ENCODE peak calls at places on chromosome 21, in ten cellular contexts. J is psoas muscle, T is cardiac fibroblast, C is fibroblast of villous mesenchyme, B is heart right ventricle, H is HFF-Myc, M is body of pancreas, L is transverse colon, Y is MM.1S, I is AG10803. S is an unnamed sample.

GRCh38 chr21:20728691-20729090 is 269.5 kb upstream of the NCAM2 start:
- DNase-seq in H (no peak), L (peak; percentile 72), I (no peak), Y (no peak), T (no peak), M (no peak), B (no peak), C (no peak), J (no peak), S (no peak)

GRCh38 chr21:28342229-28342810 is 650.4 kb downstream of the LTN1 start:
- DNase-seq in I (peak; percentile 69), M (no peak), L (no peak), T (peak; percentile 25), C (peak; percentile 54), H (no peak), J (no peak), Y (no peak), B (no peak), S (no peak)

GRCh38 chr21:26800001-26800400 is 45.2 kb downstream of the ADAMTS1 start:
- DNase-seq in J (no peak), L (no peak), T (no peak), C (peak; percentile 77), M (no peak), Y (no peak), B (no peak), I (no peak), H (no peak), S (no peak)

GRCh38 chr21:21807598-21807903 is 809.3 kb downstream of the NCAM2 start:
- DNase-seq in T (peak; percentile 8), L (no peak), M (no peak), J (no peak), Y (no peak), H (no peak), I (no peak), B (no peak), C (no peak), S (no peak)

GRCh38 chr21:39913651-39914145 is 46.5 kb downstream of the PCP4 start:
- DNase-seq in Y (no peak), J (no peak), C (no peak), M (no peak), I (no peak), B (peak; percentile 8), H (no peak), T (no peak), L (no peak), S (no peak)

GRCh38 chr21:29376556-29376955 is 77.8 kb downstream of the BACH1 start:
- DNase-seq in L (peak; percentile 42), M (peak; percentile 71), H (peak; percentile 6), B (peak; percentile 9), J (peak; percentile 36), C (no peak), T (peak; percentile 59), Y (peak; percentile 35), I (peak; percentile 13), S (no peak)

GRCh38 chr21:26916799-26917198 is 50.1 kb downstream of the ADAMTS5 start:
- DNase-seq in B (no peak), L (no peak), Y (no peak), I (no peak), C (no peak), J (no peak), H (no peak), T (no peak), M (no peak), S (no peak)

GRCh38 chr21:19541612-19542011 is 1138.0 kb upstream of the TMPRSS15 start:
- DNase-seq in C (no peak), B (no peak), J (no peak), H (no peak), I (no peak), T (no peak), Y (no peak), L (no peak), M (peak; percentile 32), S (no peak)

GRCh38 chr21:18369115-18369514 is 34.5 kb downstream of the TMPRSS15 start:
- DNase-seq in B (no peak), J (no peak), T (no peak), Y (peak; percentile 80), H (no peak), C (no peak), L (no peak), M (no peak), I (no peak), S (no peak)

GRCh38 chr21:38869946-38870345 is 64.2 kb downstream of the ETS2 start:
- DNase-seq in M (no peak), L (no peak), C (peak; percentile 31), I (no peak), B (no peak), T (peak; percentile 41), H (no peak), Y (no peak), J (no peak), S (no peak)

GRCh38 chr21:21268061-21268471 is 269.9 kb downstream of the NCAM2 start:
- DNase-seq in C (no peak), M (no peak), J (no peak), T (no peak), H (no peak), I (no peak), B (no peak), L (no peak), Y (no peak), S (no peak)

GRCh38 chr21:33059319-33059894 is 10.5 kb upstream of the OLIG1 start:
- DNase-seq in C (no peak), M (no peak), Y (peak; percentile 98), L (no peak), B (no peak), T (no peak), I (no peak), H (no peak), J (no peak), S (no peak)

GRCh38 chr21:23664193-23664694 is 1943.0 kb downstream of the MRPL39 start:
- DNase-seq in B (no peak), J (no peak), I (no peak), Y (peak; percentile 52), C (no peak), L (no peak), H (no peak), T (no peak), M (no peak), S (no peak)

GRCh38 chr21:16532841-16533240 is 803.1 kb downstream of the USP25 start:
- DNase-seq in L (no peak), C (peak; percentile 43), I (peak; percentile 58), M (no peak), Y (no peak), T (peak; percentile 71), H (no peak), B (no peak), J (no peak), S (no peak)

GRCh38 chr21:45277101-45278045 is 10.3 kb downstream of the POFUT2 start:
- DNase-seq in I (no peak), H (no peak), B (no peak), Y (no peak), J (no peak), T (no peak), L (peak; percentile 4), C (no peak), M (no peak), S (no peak)

GRCh38 chr21:29418813-29419212 is 120.1 kb downstream of the BACH1 start:
- DNase-seq in I (no peak), B (no peak), Y (no peak), C (no peak), T (no peak), J (no peak), L (no peak), H (no peak), M (no peak), S (no peak)

GRCh38 chr21:8989883-8990325 is 1531.5 kb upstream of the TPTE start:
- DNase-seq in H (no peak), I (no peak), T (peak; percentile 41), L (no peak), M (no peak), C (peak; percentile 87), B (no peak), J (no peak), Y (no peak), S (no peak)

GRCh38 chr21:45352621-45353125 is 52.3 kb upstream of the COL18A1 start:
- DNase-seq in I (no peak), J (no peak), T (no peak), H (no peak), Y (no peak), L (no peak), B (no peak), C (no peak), M (no peak), S (peak; percentile 37)

GRCh38 chr21:39938086-39938611 is 70.9 kb downstream of the PCP4 start:
- DNase-seq in Y (no peak), L (no peak), M (peak; percentile 62), B (no peak), C (no peak), I (no peak), H (no peak), J (no peak), T (no peak), S (peak; percentile 31)

GRCh38 chr21:32520885-32521735 is 64.2 kb downstream of the TCP10L start:
- DNase-seq in M (peak; percentile 79), L (peak; percentile 63), J (peak; percentile 88), Y (no peak), B (peak; percentile 96), I (peak; percentile 97), C (peak; percentile 99), H (peak; percentile 60), T (peak; percentile 98), S (peak; percentile 75)

GRCh38 chr21:18549214-18549905 is 145.8 kb upstream of the TMPRSS15 start:
- DNase-seq in L (no peak), C (no peak), B (no peak), H (no peak), J (no peak), T (no peak), I (no peak), Y (peak; percentile 64), M (no peak), S (no peak)

GRCh38 chr21:41722052-41723018 is 44.5 kb downstream of the RIPK4 start:
- DNase-seq in I (no peak), M (no peak), C (no peak), B (no peak), H (no peak), L (no peak), T (no peak), J (no peak), Y (no peak), S (no peak)
- TF ChIP-seq CTCF in I (no peak), M (no peak), C (no peak), B (no peak), H (no peak), L (no peak), T (no peak), J (no peak), Y (no peak), S (no peak)

GRCh38 chr21:43867332-43867703 is 2.3 kb downstream of the AGPAT3 start:
- DNase-seq in C (no peak), T (no peak), M (no peak), J (no peak), Y (no peak), I (no peak), B (no peak), H (no peak), L (no peak), S (peak; percentile 36)
- H3K4me3 ChIP-seq in C (no peak overlapping the region), T (no peak overlapping the region), M (no peak overlapping the region), J (peak overlapping the region; percentile 90), Y (peak overlapping the region; percentile 78), I (no peak overlapping the region), B (no peak overlapping the region), H (peak overlapping the region; percentile 65), L (no peak overlapping the region), S (no peak overlapping the region)

GRCh38 chr21:31108969-31109368 is 70.7 kb upstream of the KRTAP19-8 start:
- DNase-seq in M (no peak), J (no peak), T (peak; percentile 45), L (no peak), H (no peak), I (peak; percentile 13), Y (peak; percentile 76), B (no peak), C (no peak), S (no peak)
- TF ChIP-seq CTCF in M (no peak), J (no peak), T (peak; percentile 10), L (no peak), H (no peak), I (peak; percentile 39), Y (peak; percentile 56), B (no peak), C (peak; percentile 25), S (no peak)

GRCh38 chr21:46561448-46562095 is 43.3 kb downstream of the S100B start:
- DNase-seq in M (no peak), I (no peak), L (no peak), J (no peak), Y (no peak), B (no peak), T (no peak), H (no peak), C (no peak), S (no peak)
- H3K4me3 ChIP-seq in M (no peak overlapping the region), I (no peak overlapping the region), L (no peak overlapping the region), J (no peak overlapping the region), Y (no peak overlapping the region), B (no peak overlapping the region), T (no peak overlapping the region), H (no peak overlapping the region), C (no peak overlapping the region), S (no peak overlapping the region)